ENCODE peak calls at places on chromosomes 16 and 17, in ten cellular contexts. One of them, this sample, is unnamed.

GRCh38 chr17:66255112-66255511 is 25.9 kb upstream of the APOH start:
- DNase-seq in heart right ventricle: no peak
- DNase-seq in mammary epithelial cell: peak; percentile 69
- DNase-seq in small intestine: peak; percentile 84
- DNase-seq in neuronal stem cell: peak; percentile 37
- DNase-seq in neural progenitor cell: peak; percentile 73
- DNase-seq in body of pancreas: peak; percentile 28
- DNase-seq in fibroblast of lung: peak; percentile 72
- DNase-seq in right lobe of liver: no peak
- DNase-seq in Karpas-422: peak; percentile 87
- DNase-seq in this sample: peak; percentile 11

GRCh38 chr17:15261063-15261817 is 3.9 kb downstream of the PMP22 start:
- DNase-seq in heart right ventricle: peak; percentile 66
- DNase-seq in mammary epithelial cell: peak; percentile 54
- DNase-seq in small intestine: peak; percentile 58
- DNase-seq in neuronal stem cell: peak; percentile 51
- DNase-seq in neural progenitor cell: peak; percentile 85
- DNase-seq in body of pancreas: peak; percentile 42
- DNase-seq in fibroblast of lung: peak; percentile 63
- DNase-seq in right lobe of liver: peak; percentile 49
- DNase-seq in Karpas-422: no peak
- DNase-seq in this sample: peak; percentile 64

GRCh38 chr17:10772425-10773380 is 31.2 kb downstream of the TMEM238L start:
- DNase-seq in heart right ventricle: no peak
- DNase-seq in mammary epithelial cell: no peak
- DNase-seq in small intestine: peak; percentile 93
- DNase-seq in neuronal stem cell: peak; percentile 66
- DNase-seq in neural progenitor cell: peak; percentile 82
- DNase-seq in body of pancreas: peak; percentile 77
- DNase-seq in fibroblast of lung: no peak
- DNase-seq in right lobe of liver: no peak
- DNase-seq in Karpas-422: peak; percentile 86
- DNase-seq in this sample: peak; percentile 35

GRCh38 chr16:71916397-71916920 is 21.1 kb downstream of the IST1 start:
- DNase-seq in heart right ventricle: no peak
- DNase-seq in mammary epithelial cell: no peak
- DNase-seq in small intestine: no peak
- DNase-seq in neuronal stem cell: no peak
- DNase-seq in neural progenitor cell: no peak
- DNase-seq in body of pancreas: no peak
- DNase-seq in fibroblast of lung: peak; percentile 58
- DNase-seq in right lobe of liver: no peak
- DNase-seq in Karpas-422: no peak
- DNase-seq in this sample: no peak

GRCh38 chr16:87710887-87711286 is 54.9 kb downstream of the KLHDC4 start:
- DNase-seq in heart right ventricle: no peak
- DNase-seq in mammary epithelial cell: no peak
- DNase-seq in small intestine: no peak
- DNase-seq in neuronal stem cell: no peak
- DNase-seq in neural progenitor cell: no peak
- DNase-seq in body of pancreas: no peak
- DNase-seq in fibroblast of lung: no peak
- DNase-seq in right lobe of liver: no peak
- DNase-seq in Karpas-422: no peak
- DNase-seq in this sample: no peak

GRCh38 chr17:74862108-74862901 is 2.6 kb upstream of the GRIN2C start:
- DNase-seq in heart right ventricle: peak; percentile 76
- DNase-seq in mammary epithelial cell: no peak
- DNase-seq in small intestine: peak; percentile 72
- DNase-seq in neuronal stem cell: peak; percentile 79
- DNase-seq in neural progenitor cell: peak; percentile 93
- DNase-seq in body of pancreas: peak; percentile 73
- DNase-seq in fibroblast of lung: no peak
- DNase-seq in right lobe of liver: no peak
- DNase-seq in Karpas-422: peak; percentile 91
- DNase-seq in this sample: peak; percentile 52

GRCh38 chr17:82848022-82848592 is 8.3 kb upstream of the ZNF750 start:
- DNase-seq in heart right ventricle: peak; percentile 50
- DNase-seq in mammary epithelial cell: peak; percentile 96
- DNase-seq in small intestine: peak; percentile 94
- DNase-seq in neuronal stem cell: no peak
- DNase-seq in neural progenitor cell: no peak
- DNase-seq in body of pancreas: peak; percentile 45
- DNase-seq in fibroblast of lung: peak; percentile 76
- DNase-seq in right lobe of liver: no peak
- DNase-seq in Karpas-422: no peak
- DNase-seq in this sample: peak; percentile 82

GRCh38 chr16:26645629-26646028 is 421.1 kb upstream of the C16orf82 start:
- DNase-seq in heart right ventricle: no peak
- DNase-seq in mammary epithelial cell: no peak
- DNase-seq in small intestine: no peak
- DNase-seq in neuronal stem cell: peak; percentile 35
- DNase-seq in neural progenitor cell: peak; percentile 80
- DNase-seq in body of pancreas: peak; percentile 46
- DNase-seq in fibroblast of lung: no peak
- DNase-seq in right lobe of liver: no peak
- DNase-seq in Karpas-422: peak; percentile 71
- DNase-seq in this sample: peak; percentile 14

GRCh38 chr16:19329932-19330331 is 44.4 kb downstream of the CLEC19A start:
- DNase-seq in heart right ventricle: no peak
- DNase-seq in mammary epithelial cell: peak; percentile 63
- DNase-seq in small intestine: no peak
- DNase-seq in neuronal stem cell: no peak
- DNase-seq in neural progenitor cell: no peak
- DNase-seq in body of pancreas: no peak
- DNase-seq in fibroblast of lung: peak; percentile 54
- DNase-seq in right lobe of liver: no peak
- DNase-seq in Karpas-422: no peak
- DNase-seq in this sample: peak; percentile 71

DNA sequence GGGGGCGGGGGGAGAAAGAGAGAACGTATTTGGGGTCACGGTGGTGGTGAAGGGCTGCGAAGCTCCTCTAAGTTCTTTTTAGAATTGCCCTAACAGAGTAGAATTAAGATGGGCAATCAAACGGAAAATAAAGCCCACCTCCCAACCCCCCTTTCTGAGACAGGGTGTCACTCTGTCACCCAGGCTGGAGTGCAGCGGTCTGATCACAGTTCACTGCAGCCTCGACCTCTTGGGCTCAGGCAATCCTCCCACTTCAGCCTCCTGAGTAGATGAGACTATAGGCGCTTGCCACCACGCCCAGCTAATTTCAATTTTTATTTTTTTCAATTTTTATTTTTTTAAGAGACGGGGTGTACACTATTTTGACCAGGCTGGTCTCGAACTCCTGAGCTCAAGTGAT is 710 bp upstream of the CAVIN1 start:
- DNase-seq in heart right ventricle: no peak
- DNase-seq in mammary epithelial cell: no peak
- DNase-seq in small intestine: no peak
- DNase-seq in neuronal stem cell: no peak
- DNase-seq in neural progenitor cell: no peak
- DNase-seq in body of pancreas: no peak
- DNase-seq in fibroblast of lung: no peak
- DNase-seq in right lobe of liver: no peak
- DNase-seq in Karpas-422: no peak
- DNase-seq in this sample: no peak
- H3K4me3 ChIP-seq in heart right ventricle: peak overlapping the region; percentile 79
- H3K4me3 ChIP-seq in mammary epithelial cell: peak overlapping the region; percentile 90
- H3K4me3 ChIP-seq in small intestine: no peak overlapping the region
- H3K4me3 ChIP-seq in neuronal stem cell: no peak overlapping the region
- H3K4me3 ChIP-seq in neural progenitor cell: peak overlapping the region; percentile 65
- H3K4me3 ChIP-seq in body of pancreas: no peak overlapping the region
- H3K4me3 ChIP-seq in fibroblast of lung: peak overlapping the region; percentile 97
- H3K4me3 ChIP-seq in right lobe of liver: no peak overlapping the region
- H3K4me3 ChIP-seq in Karpas-422: no peak overlapping the region
- H3K4me3 ChIP-seq in this sample: peak overlapping the region; percentile 100

DNA sequence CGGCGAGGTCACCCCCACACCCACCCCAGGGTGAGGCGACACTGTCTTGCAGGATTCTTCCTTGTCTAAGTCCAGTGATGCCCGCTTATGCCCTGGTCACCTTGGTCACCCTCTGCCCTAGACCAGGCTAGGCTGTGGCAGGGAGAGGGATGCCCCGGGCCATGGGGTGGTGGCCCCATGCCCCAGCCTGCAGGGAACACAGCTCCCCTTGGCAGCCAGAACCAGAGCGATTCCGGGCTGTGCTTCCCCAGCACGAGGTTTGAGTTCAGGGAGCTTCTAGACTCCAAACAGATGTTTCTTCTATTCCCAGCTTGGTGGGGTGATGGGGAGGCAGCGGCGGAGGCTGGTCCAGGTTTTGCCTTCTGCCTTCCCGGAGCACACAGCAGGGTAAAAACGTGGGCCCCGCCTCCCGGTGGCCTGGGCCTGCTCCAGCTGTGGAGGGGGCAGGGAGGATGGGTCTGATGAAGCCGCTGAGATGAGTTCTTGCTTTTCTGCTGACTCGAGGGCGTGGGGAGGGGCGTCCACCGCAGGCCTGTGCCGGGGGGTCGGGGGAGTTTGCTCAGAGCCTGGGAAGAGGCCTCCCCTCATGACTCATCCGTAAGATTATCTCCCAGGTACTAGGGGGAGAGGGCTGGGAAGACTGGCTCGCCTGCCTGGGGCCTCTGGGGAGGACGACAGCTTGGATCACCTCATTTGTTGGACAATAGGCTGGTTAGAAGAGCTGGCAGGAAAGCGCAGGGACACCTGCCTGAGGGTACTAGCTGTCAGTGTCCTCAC is 15.4 kb downstream of the SMTNL2 start:
- DNase-seq in heart right ventricle: peak; percentile 71
- DNase-seq in mammary epithelial cell: no peak
- DNase-seq in small intestine: no peak
- DNase-seq in neuronal stem cell: peak; percentile 44
- DNase-seq in neural progenitor cell: peak; percentile 70
- DNase-seq in body of pancreas: no peak
- DNase-seq in fibroblast of lung: peak; percentile 29
- DNase-seq in right lobe of liver: no peak
- DNase-seq in Karpas-422: no peak
- DNase-seq in this sample: no peak
- H3K4me3 ChIP-seq in heart right ventricle: no peak overlapping the region
- H3K4me3 ChIP-seq in mammary epithelial cell: no peak overlapping the region
- H3K4me3 ChIP-seq in small intestine: no peak overlapping the region
- H3K4me3 ChIP-seq in neuronal stem cell: no peak overlapping the region
- H3K4me3 ChIP-seq in neural progenitor cell: peak overlapping the region; percentile 25
- H3K4me3 ChIP-seq in body of pancreas: no peak overlapping the region
- H3K4me3 ChIP-seq in fibroblast of lung: peak overlapping the region; percentile 25
- H3K4me3 ChIP-seq in right lobe of liver: no peak overlapping the region
- H3K4me3 ChIP-seq in Karpas-422: no peak overlapping the region
- H3K4me3 ChIP-seq in this sample: no peak overlapping the region

GRCh38 chr16:30095166-30096078 is 591 bp downstream of the YPEL3 start:
- DNase-seq in heart right ventricle: peak; percentile 39
- DNase-seq in mammary epithelial cell: no peak
- DNase-seq in small intestine: no peak
- DNase-seq in neuronal stem cell: no peak
- DNase-seq in neural progenitor cell: peak; percentile 13
- DNase-seq in body of pancreas: peak; percentile 41
- DNase-seq in fibroblast of lung: no peak
- DNase-seq in right lobe of liver: no peak
- DNase-seq in Karpas-422: peak; percentile 52
- DNase-seq in this sample: no peak

GRCh38 chr16:30092373-30093010 is 768 bp upstream of the TBX6 start:
- DNase-seq in heart right ventricle: peak; percentile 82
- DNase-seq in mammary epithelial cell: no peak
- DNase-seq in small intestine: peak; percentile 54
- DNase-seq in neuronal stem cell: peak; percentile 51
- DNase-seq in neural progenitor cell: peak; percentile 83
- DNase-seq in body of pancreas: peak; percentile 65
- DNase-seq in fibroblast of lung: peak; percentile 59
- DNase-seq in right lobe of liver: peak; percentile 71
- DNase-seq in Karpas-422: peak; percentile 96
- DNase-seq in this sample: peak; percentile 56

GRCh38 chr16:30094541-30095165 is 1.4 kb downstream of the YPEL3 start:
- DNase-seq in heart right ventricle: no peak
- DNase-seq in mammary epithelial cell: no peak
- DNase-seq in small intestine: no peak
- DNase-seq in neuronal stem cell: peak; percentile 50
- DNase-seq in neural progenitor cell: peak; percentile 12
- DNase-seq in body of pancreas: no peak
- DNase-seq in fibroblast of lung: no peak
- DNase-seq in right lobe of liver: no peak
- DNase-seq in Karpas-422: no peak
- DNase-seq in this sample: no peak

GRCh38 chr16:30096105-30096861 is at the start of gene YPEL3:
- DNase-seq in heart right ventricle: peak; percentile 95
- DNase-seq in mammary epithelial cell: peak; percentile 80
- DNase-seq in small intestine: peak; percentile 87
- DNase-seq in neuronal stem cell: peak; percentile 85
- DNase-seq in neural progenitor cell: peak; percentile 99
- DNase-seq in body of pancreas: peak; percentile 97
- DNase-seq in fibroblast of lung: peak; percentile 87
- DNase-seq in right lobe of liver: peak; percentile 96
- DNase-seq in Karpas-422: peak; percentile 94
- DNase-seq in this sample: peak; percentile 94

GRCh38 chr16:30096862-30097563 is 1.0 kb upstream of the YPEL3 start:
- DNase-seq in heart right ventricle: no peak
- DNase-seq in mammary epithelial cell: peak; percentile 15
- DNase-seq in small intestine: no peak
- DNase-seq in neuronal stem cell: no peak
- DNase-seq in neural progenitor cell: peak; percentile 91
- DNase-seq in body of pancreas: no peak
- DNase-seq in fibroblast of lung: no peak
- DNase-seq in right lobe of liver: no peak
- DNase-seq in Karpas-422: peak; percentile 55
- DNase-seq in this sample: no peak
- H3K4me3 ChIP-seq in heart right ventricle: peak overlapping the region; percentile 83
- H3K4me3 ChIP-seq in mammary epithelial cell: no peak overlapping the region
- H3K4me3 ChIP-seq in small intestine: no peak overlapping the region
- H3K4me3 ChIP-seq in neuronal stem cell: no peak overlapping the region
- H3K4me3 ChIP-seq in neural progenitor cell: peak overlapping the region; percentile 83
- H3K4me3 ChIP-seq in body of pancreas: no peak overlapping the region
- H3K4me3 ChIP-seq in fibroblast of lung: no peak overlapping the region
- H3K4me3 ChIP-seq in right lobe of liver: no peak overlapping the region
- H3K4me3 ChIP-seq in Karpas-422: peak overlapping the region; percentile 86
- H3K4me3 ChIP-seq in this sample: no peak overlapping the region

GRCh38 chr17:39626171-39626670 is 531 bp upstream of the PPP1R1B start:
- DNase-seq in heart right ventricle: no peak
- DNase-seq in mammary epithelial cell: no peak
- DNase-seq in small intestine: no peak
- DNase-seq in neuronal stem cell: no peak
- DNase-seq in neural progenitor cell: no peak
- DNase-seq in body of pancreas: no peak
- DNase-seq in fibroblast of lung: no peak
- DNase-seq in right lobe of liver: no peak
- DNase-seq in Karpas-422: no peak
- DNase-seq in this sample: no peak
- H3K4me3 ChIP-seq in heart right ventricle: no peak overlapping the region
- H3K4me3 ChIP-seq in mammary epithelial cell: no peak overlapping the region
- H3K4me3 ChIP-seq in small intestine: peak overlapping the region; percentile 48
- H3K4me3 ChIP-seq in neuronal stem cell: peak overlapping the region; percentile 20
- H3K4me3 ChIP-seq in neural progenitor cell: peak overlapping the region; percentile 67
- H3K4me3 ChIP-seq in body of pancreas: no peak overlapping the region
- H3K4me3 ChIP-seq in fibroblast of lung: no peak overlapping the region
- H3K4me3 ChIP-seq in right lobe of liver: no peak overlapping the region
- H3K4me3 ChIP-seq in Karpas-422: no peak overlapping the region
- H3K4me3 ChIP-seq in this sample: no peak overlapping the region

This sample was measured in MG63.